ENCODE peak calls at places on chromosomes 7 and 10, in five cellular contexts. L, E, X, Y and F are unnamed samples.

GRCh38 chr7:136033413-136034031 is 56.4 kb upstream of the MTPN start:
- DNase-seq in L (no peak), E (no peak), X (no peak), Y (no peak), F (no peak)

GRCh38 chr10:122130474-122131110 is 140.5 kb upstream of the BTBD16 start:
- DNase-seq in L (no peak), E (no peak), X (no peak), Y (no peak), F (no peak)

GRCh38 chr7:155913311-155913710 is 101.0 kb upstream of the SHH start:
- DNase-seq in L (no peak), E (no peak), X (no peak), Y (no peak), F (no peak)

GRCh38 chr10:43667317-43667731 is 18.6 kb upstream of the ZNF32 start:
- DNase-seq in L (no peak), E (peak), X (peak), Y (no peak), F (peak)

GRCh38 chr7:130554481-130554880 is 62.6 kb downstream of the MEST start:
- DNase-seq in L (no peak), E (no peak), X (no peak), Y (no peak), F (peak)

GRCh38 chr7:100726998-100727761 is 6.2 kb upstream of the ZAN start:
- DNase-seq in L (no peak), E (no peak), X (no peak), Y (no peak), F (peak)

GRCh38 chr7:42940985-42941847 is 9.0 kb downstream of the MRPL32 start:
- DNase-seq in L (peak), E (peak), X (peak), Y (peak), F (peak)

GRCh38 chr10:120688928-120689327 is 162.2 kb upstream of the WDR11 start:
- DNase-seq in L (no peak), E (no peak), X (no peak), Y (no peak), F (no peak)

GRCh38 chr7:44108768-44109750 is 4.9 kb downstream of the AEBP1 start:
- DNase-seq in L (no peak), E (no peak), X (no peak), Y (no peak), F (no peak)

GRCh38 chr7:106681815-106682495 is 21.0 kb upstream of the CCDC71L start:
- DNase-seq in L (no peak), E (no peak), X (no peak), Y (no peak), F (peak)

GRCh38 chr10:69715156-69715898 is 85.3 kb downstream of the FAM241B start:
- DNase-seq in L (no peak), E (no peak), X (no peak), Y (no peak), F (peak)

GRCh38 chr10:121172406-121172805 is 321.2 kb downstream of the WDR11 start:
- DNase-seq in L (no peak), E (no peak), X (no peak), Y (no peak), F (no peak)